ENCODE peak calls at places on chromosome 7, in eight cellular contexts. One of them, this sample, is unnamed.
A peak's percentile ranks its signal among the peaks of the same experiment; 100 is the strongest.

GRCh38 chr7:94276797-94277196 is 117.9 kb upstream of the COL1A2 start:
- DNase-seq in B cell: no peak
- DNase-seq in neural crest cell: no peak
- DNase-seq in retinal pigment epithelial cell: no peak
- DNase-seq in Peyer's patch: no peak
- DNase-seq in left ventricle myocardium inferior: no peak
- DNase-seq in transverse colon: no peak
- DNase-seq in upper lobe of right lung: no peak
- DNase-seq in this sample: no peak

GRCh38 chr7:4809091-4809591 is 33.7 kb downstream of the AP5Z1 start:
- DNase-seq in B cell: no peak
- DNase-seq in neural crest cell: no peak
- DNase-seq in retinal pigment epithelial cell: no peak
- DNase-seq in Peyer's patch: no peak
- DNase-seq in left ventricle myocardium inferior: no peak
- DNase-seq in transverse colon: no peak
- DNase-seq in upper lobe of right lung: no peak
- DNase-seq in this sample: no peak

GRCh38 chr7:91824201-91824600 is 56.3 kb downstream of the MTERF1 start:
- DNase-seq in B cell: no peak
- DNase-seq in neural crest cell: no peak
- DNase-seq in retinal pigment epithelial cell: no peak
- DNase-seq in Peyer's patch: no peak
- DNase-seq in left ventricle myocardium inferior: no peak
- DNase-seq in transverse colon: no peak
- DNase-seq in upper lobe of right lung: no peak
- DNase-seq in this sample: no peak

GRCh38 chr7:94323872-94324271 is 70.8 kb upstream of the COL1A2 start:
- DNase-seq in B cell: no peak
- DNase-seq in neural crest cell: no peak
- DNase-seq in retinal pigment epithelial cell: no peak
- DNase-seq in Peyer's patch: no peak
- DNase-seq in left ventricle myocardium inferior: no peak
- DNase-seq in transverse colon: no peak
- DNase-seq in upper lobe of right lung: no peak
- DNase-seq in this sample: no peak

GRCh38 chr7:128164061-128164954 is 76.8 kb upstream of the LEP start:
- DNase-seq in B cell: no peak
- DNase-seq in neural crest cell: no peak
- DNase-seq in retinal pigment epithelial cell: peak; percentile 77
- DNase-seq in Peyer's patch: no peak
- DNase-seq in left ventricle myocardium inferior: no peak
- DNase-seq in transverse colon: no peak
- DNase-seq in upper lobe of right lung: no peak
- DNase-seq in this sample: no peak

GRCh38 chr7:130956417-130957139 is 222.6 kb upstream of the KLF14 start:
- DNase-seq in B cell: no peak
- DNase-seq in neural crest cell: no peak
- DNase-seq in retinal pigment epithelial cell: no peak
- DNase-seq in Peyer's patch: no peak
- DNase-seq in left ventricle myocardium inferior: no peak
- DNase-seq in transverse colon: no peak
- DNase-seq in upper lobe of right lung: no peak
- DNase-seq in this sample: no peak

GRCh38 chr7:6227294-6227846 is 45.1 kb downstream of the CYTH3 start:
- DNase-seq in B cell: no peak
- DNase-seq in neural crest cell: no peak
- DNase-seq in retinal pigment epithelial cell: no peak
- DNase-seq in Peyer's patch: no peak
- DNase-seq in left ventricle myocardium inferior: no peak
- DNase-seq in transverse colon: no peak
- DNase-seq in upper lobe of right lung: no peak
- DNase-seq in this sample: no peak

GRCh38 chr7:122412886-122413285 is 108.3 kb upstream of the FEZF1 start:
- DNase-seq in B cell: no peak
- DNase-seq in neural crest cell: no peak
- DNase-seq in retinal pigment epithelial cell: no peak
- DNase-seq in Peyer's patch: no peak
- DNase-seq in left ventricle myocardium inferior: no peak
- DNase-seq in transverse colon: no peak
- DNase-seq in upper lobe of right lung: no peak
- DNase-seq in this sample: no peak

GRCh38 chr7:137091396-137091795 is 222.9 kb downstream of the CHRM2 start:
- DNase-seq in B cell: no peak
- DNase-seq in neural crest cell: no peak
- DNase-seq in retinal pigment epithelial cell: no peak
- DNase-seq in Peyer's patch: no peak
- DNase-seq in left ventricle myocardium inferior: no peak
- DNase-seq in transverse colon: no peak
- DNase-seq in upper lobe of right lung: no peak
- DNase-seq in this sample: peak; percentile 18

GRCh38 chr7:48038815-48039496 is 3.6 kb downstream of the C7orf57 start:
- DNase-seq in B cell: no peak
- DNase-seq in neural crest cell: no peak
- DNase-seq in retinal pigment epithelial cell: no peak
- DNase-seq in Peyer's patch: no peak
- DNase-seq in left ventricle myocardium inferior: no peak
- DNase-seq in transverse colon: no peak
- DNase-seq in upper lobe of right lung: no peak
- DNase-seq in this sample: no peak

GRCh38 chr7:48035967-48036478 is 680 bp downstream of the C7orf57 start:
- DNase-seq in B cell: no peak
- DNase-seq in neural crest cell: no peak
- DNase-seq in retinal pigment epithelial cell: no peak
- DNase-seq in Peyer's patch: no peak
- DNase-seq in left ventricle myocardium inferior: peak; percentile 31
- DNase-seq in transverse colon: peak; percentile 23
- DNase-seq in upper lobe of right lung: peak; percentile 72
- DNase-seq in this sample: peak; percentile 58

GRCh38 chr7:48033922-48034321 is 1.4 kb upstream of the C7orf57 start:
- DNase-seq in B cell: no peak
- DNase-seq in neural crest cell: no peak
- DNase-seq in retinal pigment epithelial cell: no peak
- DNase-seq in Peyer's patch: no peak
- DNase-seq in left ventricle myocardium inferior: no peak
- DNase-seq in transverse colon: no peak
- DNase-seq in upper lobe of right lung: no peak
- DNase-seq in this sample: no peak

GRCh38 chr7:48031111-48031510 is 2.2 kb upstream of the SUN3 start:
- DNase-seq in B cell: no peak
- DNase-seq in neural crest cell: no peak
- DNase-seq in retinal pigment epithelial cell: no peak
- DNase-seq in Peyer's patch: no peak
- DNase-seq in left ventricle myocardium inferior: no peak
- DNase-seq in transverse colon: no peak
- DNase-seq in upper lobe of right lung: no peak
- DNase-seq in this sample: no peak

GRCh38 chr7:48035301-48035966 is at the start of gene C7orf57:
- DNase-seq in B cell: peak; percentile 87
- DNase-seq in neural crest cell: peak; percentile 81
- DNase-seq in retinal pigment epithelial cell: peak; percentile 44
- DNase-seq in Peyer's patch: peak; percentile 82
- DNase-seq in left ventricle myocardium inferior: peak; percentile 93
- DNase-seq in transverse colon: peak; percentile 91
- DNase-seq in upper lobe of right lung: peak; percentile 98
- DNase-seq in this sample: peak; percentile 95
- TF ChIP-seq CTCF in B cell: no peak
- TF ChIP-seq CTCF in neural crest cell: no peak
- TF ChIP-seq CTCF in retinal pigment epithelial cell: peak; percentile 11
- TF ChIP-seq CTCF in Peyer's patch: peak; percentile 18
- TF ChIP-seq CTCF in left ventricle myocardium inferior: peak; percentile 47
- TF ChIP-seq CTCF in transverse colon: no peak
- TF ChIP-seq CTCF in upper lobe of right lung: peak; percentile 42
- TF ChIP-seq CTCF in this sample: no peak

GRCh38 chr7:29239638-29240037 is 45.1 kb downstream of the CHN2 start:
- DNase-seq in B cell: no peak
- DNase-seq in neural crest cell: no peak
- DNase-seq in retinal pigment epithelial cell: no peak
- DNase-seq in Peyer's patch: no peak
- DNase-seq in left ventricle myocardium inferior: no peak
- DNase-seq in transverse colon: no peak
- DNase-seq in upper lobe of right lung: no peak
- DNase-seq in this sample: no peak

GRCh38 chr7:29234438-29234837 is 39.9 kb downstream of the CHN2 start:
- DNase-seq in B cell: no peak
- DNase-seq in neural crest cell: no peak
- DNase-seq in retinal pigment epithelial cell: no peak
- DNase-seq in Peyer's patch: no peak
- DNase-seq in left ventricle myocardium inferior: no peak
- DNase-seq in transverse colon: no peak
- DNase-seq in upper lobe of right lung: no peak
- DNase-seq in this sample: no peak

GRCh38 chr7:29237483-29237882 is 42.9 kb downstream of the CHN2 start:
- DNase-seq in B cell: no peak
- DNase-seq in neural crest cell: no peak
- DNase-seq in retinal pigment epithelial cell: no peak
- DNase-seq in Peyer's patch: no peak
- DNase-seq in left ventricle myocardium inferior: no peak
- DNase-seq in transverse colon: no peak
- DNase-seq in upper lobe of right lung: no peak
- DNase-seq in this sample: no peak

GRCh38 chr7:29236071-29236580 is 41.6 kb downstream of the CHN2 start:
- DNase-seq in B cell: no peak
- DNase-seq in neural crest cell: no peak
- DNase-seq in retinal pigment epithelial cell: no peak
- DNase-seq in Peyer's patch: no peak
- DNase-seq in left ventricle myocardium inferior: no peak
- DNase-seq in transverse colon: no peak
- DNase-seq in upper lobe of right lung: no peak
- DNase-seq in this sample: no peak

DNA sequence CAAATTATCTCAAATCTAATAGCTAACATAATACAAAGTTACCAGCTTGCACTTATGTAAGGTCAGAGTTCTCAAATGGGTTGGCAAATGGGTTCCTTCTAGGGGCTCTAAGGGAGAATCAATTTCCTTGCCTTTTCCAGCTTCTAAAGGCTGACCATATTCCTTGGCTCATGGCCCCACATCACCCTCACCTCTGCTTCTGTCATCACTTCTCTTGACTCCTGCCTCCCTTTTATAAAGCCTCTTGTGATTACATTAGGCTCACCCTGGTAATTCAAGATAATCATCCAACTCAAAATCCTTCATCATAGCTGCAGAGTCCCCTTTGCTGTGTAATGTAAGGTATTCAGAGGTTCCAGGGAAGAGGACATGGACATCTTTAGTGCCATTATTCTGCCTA is 42.1 kb downstream of the CHN2 start:
- DNase-seq in B cell: no peak
- DNase-seq in neural crest cell: no peak
- DNase-seq in retinal pigment epithelial cell: no peak
- DNase-seq in Peyer's patch: no peak
- DNase-seq in left ventricle myocardium inferior: no peak
- DNase-seq in transverse colon: no peak
- DNase-seq in upper lobe of right lung: no peak
- DNase-seq in this sample: no peak
- TF ChIP-seq CTCF in B cell: no peak
- TF ChIP-seq CTCF in neural crest cell: no peak
- TF ChIP-seq CTCF in retinal pigment epithelial cell: no peak
- TF ChIP-seq CTCF in Peyer's patch: no peak
- TF ChIP-seq CTCF in left ventricle myocardium inferior: no peak
- TF ChIP-seq CTCF in transverse colon: no peak
- TF ChIP-seq CTCF in upper lobe of right lung: no peak
- TF ChIP-seq CTCF in this sample: no peak

DNA sequence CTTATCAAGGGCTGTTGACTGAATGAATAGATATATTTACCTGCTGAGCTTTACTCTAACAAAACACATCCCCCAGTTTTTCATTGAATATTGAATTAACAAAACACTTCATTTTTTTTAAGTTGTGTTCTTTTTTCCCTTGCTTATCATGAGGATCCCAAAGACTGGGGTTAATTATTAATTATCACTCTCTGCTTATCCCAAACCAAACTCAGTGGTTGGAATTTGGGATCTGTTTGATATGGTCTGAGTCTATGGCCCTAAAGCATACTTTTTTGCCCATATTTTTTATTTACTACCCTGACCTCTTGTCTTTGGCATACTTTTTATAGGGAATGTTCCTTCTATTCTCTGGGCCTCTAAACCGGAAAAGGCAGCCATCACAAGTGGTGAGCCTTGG is 697.1 kb upstream of the GALNT17 start:
- DNase-seq in B cell: no peak
- DNase-seq in neural crest cell: no peak
- DNase-seq in retinal pigment epithelial cell: no peak
- DNase-seq in Peyer's patch: no peak
- DNase-seq in left ventricle myocardium inferior: no peak
- DNase-seq in transverse colon: no peak
- DNase-seq in upper lobe of right lung: no peak
- DNase-seq in this sample: no peak
- TF ChIP-seq CTCF in B cell: no peak
- TF ChIP-seq CTCF in neural crest cell: no peak
- TF ChIP-seq CTCF in retinal pigment epithelial cell: no peak
- TF ChIP-seq CTCF in Peyer's patch: no peak
- TF ChIP-seq CTCF in left ventricle myocardium inferior: no peak
- TF ChIP-seq CTCF in transverse colon: no peak
- TF ChIP-seq CTCF in upper lobe of right lung: no peak
- TF ChIP-seq CTCF in this sample: no peak

GRCh38 chr7:83796760-83797159 is 147.8 kb upstream of the SEMA3E start:
- DNase-seq in B cell: no peak
- DNase-seq in neural crest cell: no peak
- DNase-seq in retinal pigment epithelial cell: no peak
- DNase-seq in Peyer's patch: no peak
- DNase-seq in left ventricle myocardium inferior: no peak
- DNase-seq in transverse colon: no peak
- DNase-seq in upper lobe of right lung: no peak
- DNase-seq in this sample: no peak

GRCh38 chr7:83786858-83787257 is 137.9 kb upstream of the SEMA3E start:
- DNase-seq in B cell: no peak
- DNase-seq in neural crest cell: no peak
- DNase-seq in retinal pigment epithelial cell: no peak
- DNase-seq in Peyer's patch: no peak
- DNase-seq in left ventricle myocardium inferior: no peak
- DNase-seq in transverse colon: no peak
- DNase-seq in upper lobe of right lung: no peak
- DNase-seq in this sample: no peak

GRCh38 chr7:83793558-83793957 is 144.6 kb upstream of the SEMA3E start:
- DNase-seq in B cell: no peak
- DNase-seq in neural crest cell: no peak
- DNase-seq in retinal pigment epithelial cell: no peak
- DNase-seq in Peyer's patch: no peak
- DNase-seq in left ventricle myocardium inferior: no peak
- DNase-seq in transverse colon: no peak
- DNase-seq in upper lobe of right lung: no peak
- DNase-seq in this sample: no peak

GRCh38 chr7:83794834-83795233 is 145.9 kb upstream of the SEMA3E start:
- DNase-seq in B cell: no peak
- DNase-seq in neural crest cell: no peak
- DNase-seq in retinal pigment epithelial cell: no peak
- DNase-seq in Peyer's patch: no peak
- DNase-seq in left ventricle myocardium inferior: no peak
- DNase-seq in transverse colon: no peak
- DNase-seq in upper lobe of right lung: no peak
- DNase-seq in this sample: peak; percentile 13

DNA sequence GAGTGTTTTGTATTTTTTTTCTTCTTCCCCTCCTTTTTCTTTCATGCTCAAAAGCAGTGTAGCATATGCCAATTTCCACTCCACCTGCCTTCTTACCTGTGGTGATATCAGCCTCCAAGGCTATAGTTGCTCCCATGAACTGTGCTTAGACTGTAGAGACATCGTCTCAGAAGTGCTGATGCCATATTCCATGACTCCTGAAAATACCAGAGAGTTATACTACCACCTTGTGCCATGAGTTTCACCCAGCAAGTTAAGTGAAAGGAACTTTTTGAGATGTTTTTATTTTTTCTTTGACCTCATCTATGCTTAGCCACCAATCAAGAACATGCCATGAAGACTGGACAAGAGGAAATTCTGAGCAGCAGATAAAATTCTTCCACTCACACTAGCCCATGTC is 142.8 kb upstream of the SEMA3E start:
- DNase-seq in B cell: no peak
- DNase-seq in neural crest cell: no peak
- DNase-seq in retinal pigment epithelial cell: no peak
- DNase-seq in Peyer's patch: no peak
- DNase-seq in left ventricle myocardium inferior: no peak
- DNase-seq in transverse colon: no peak
- DNase-seq in upper lobe of right lung: no peak
- DNase-seq in this sample: no peak
- TF ChIP-seq CTCF in B cell: no peak
- TF ChIP-seq CTCF in neural crest cell: no peak
- TF ChIP-seq CTCF in retinal pigment epithelial cell: no peak
- TF ChIP-seq CTCF in Peyer's patch: no peak
- TF ChIP-seq CTCF in left ventricle myocardium inferior: no peak
- TF ChIP-seq CTCF in transverse colon: no peak
- TF ChIP-seq CTCF in upper lobe of right lung: no peak
- TF ChIP-seq CTCF in this sample: no peak

This sample was measured in nephron progenitor cell.